ENCODE peak calls at places on chromosomes 3 and 15, in seven cellular contexts. A is iris pigment epithelial cell, N is psoas muscle, S is ecto neural progenitor cell, G is GM10248, F is NCI-H146, U is frontal cortex. D is an unnamed sample.

GRCh38 chr3:177836671-177837070 is 639.4 kb upstream of the TBL1XR1 start:
- DNase-seq in A (peak), N (no peak), S (no peak), G (no peak), F (peak), U (no peak), D (no peak)

GRCh38 chr15:74400313-74400850 is 32.9 kb upstream of the CYP11A1 start:
- DNase-seq in A (no peak), N (no peak), S (no peak), G (no peak), F (no peak), U (no peak), D (no peak)

GRCh38 chr15:51075364-51075763 is 19.3 kb downstream of the TNFAIP8L3 start:
- DNase-seq in A (no peak), N (no peak), S (no peak), G (no peak), F (no peak), U (no peak), D (peak)

GRCh38 chr15:68781766-68782588 is 38.7 kb downstream of the ANP32A start:
- DNase-seq in A (no peak), N (peak), S (no peak), G (no peak), F (no peak), U (no peak), D (no peak)

GRCh38 chr3:50563867-50564266 is 3.7 kb downstream of the C3orf18 start:
- DNase-seq in A (no peak), N (no peak), S (no peak), G (no peak), F (no peak), U (no peak), D (no peak)

GRCh38 chr3:122578110-122578740 is 775 bp downstream of the PARP15 start:
- DNase-seq in A (no peak), N (no peak), S (no peak), G (no peak), F (no peak), U (no peak), D (no peak)

GRCh38 chr15:63597821-63598220 is 634 bp downstream of the FBXL22 start:
- DNase-seq in A (no peak), N (no peak), S (no peak), G (no peak), F (no peak), U (no peak), D (no peak)

GRCh38 chr15:99414755-99415731 is 150.7 kb upstream of the MEF2A start:
- DNase-seq in A (no peak), N (no peak), S (no peak), G (peak), F (no peak), U (peak), D (no peak)

GRCh38 chr3:145411605-145412004 is 749.4 kb downstream of the PLOD2 start:
- DNase-seq in A (no peak), N (no peak), S (no peak), G (no peak), F (peak), U (no peak), D (no peak)

GRCh38 chr15:31364301-31365031 is 37.8 kb downstream of the KLF13 start:
- DNase-seq in A (no peak), N (no peak), S (no peak), G (no peak), F (peak), U (no peak), D (no peak)

GRCh38 chr15:76517910-76518309 is 181.3 kb downstream of the ISL2 start:
- DNase-seq in A (no peak), N (no peak), S (no peak), G (no peak), F (no peak), U (no peak), D (no peak)

GRCh38 chr3:8500966-8501365 is 657 bp upstream of the LMCD1 start:
- DNase-seq in A (no peak), N (no peak), S (no peak), G (no peak), F (no peak), U (no peak), D (no peak)

GRCh38 chr3:8608041-8608790 is 36.4 kb downstream of the SSUH2 start:
- DNase-seq in A (no peak), N (no peak), S (no peak), G (no peak), F (no peak), U (no peak), D (no peak)

GRCh38 chr15:53534105-53534839 is 225.2 kb downstream of the WDR72 start:
- DNase-seq in A (no peak), N (no peak), S (no peak), G (no peak), F (no peak), U (no peak), D (no peak)

GRCh38 chr3:72058493-72059081 is 273.6 kb upstream of the PROK2 start:
- DNase-seq in A (no peak), N (peak), S (no peak), G (no peak), F (no peak), U (no peak), D (no peak)

GRCh38 chr3:99624536-99625236 is 13.7 kb upstream of the COL8A1 start:
- DNase-seq in A (no peak), N (no peak), S (no peak), G (no peak), F (no peak), U (no peak), D (no peak)

GRCh38 chr15:84633311-84634227 is 20.5 kb downstream of the WDR73 start:
- DNase-seq in A (peak), N (peak), S (peak), G (peak), F (peak), U (peak), D (peak)

GRCh38 chr3:183123891-183124290 is 24.6 kb upstream of the MCCC1 start:
- DNase-seq in A (peak), N (no peak), S (no peak), G (no peak), F (no peak), U (no peak), D (no peak)

GRCh38 chr3:193190387-193190786 is 50.6 kb upstream of the PLAAT1 start:
- DNase-seq in A (peak), N (no peak), S (peak), G (peak), F (peak), U (peak), D (no peak)

GRCh38 chr3:39192490-39193092 is at the start of gene XIRP1:
- DNase-seq in A (peak), N (peak), S (no peak), G (no peak), F (no peak), U (no peak), D (no peak)

GRCh38 chr3:177591371-177591770 is 394.1 kb upstream of the TBL1XR1 start:
- DNase-seq in A (no peak), N (no peak), S (no peak), G (no peak), F (peak), U (no peak), D (no peak)

GRCh38 chr15:51830279-51830806 is 890 bp downstream of the TMOD3 start:
- DNase-seq in A (peak), N (no peak), S (no peak), G (peak), F (peak), U (no peak), D (peak)

GRCh38 chr3:30750967-30751366 is 143.5 kb downstream of the GADL1 start:
- DNase-seq in A (no peak), N (no peak), S (no peak), G (no peak), F (peak), U (no peak), D (no peak)